ENCODE peak calls at places on chromosomes 11 and 22, in five cellular contexts. One of them, this sample, is unnamed.

GRCh38 chr11:11620966-11621880 is 582 bp downstream of the GALNT18 start:
- DNase-seq in HCT116: no peak
- DNase-seq in esophagus muscularis mucosa: peak; percentile 92
- DNase-seq in K562: no peak
- DNase-seq in sigmoid colon: peak; percentile 78
- DNase-seq in this sample: no peak

GRCh38 chr11:65743928-65744698 is 23.5 kb upstream of the RNASEH2C start:
- DNase-seq in HCT116: peak; percentile 62
- DNase-seq in esophagus muscularis mucosa: peak; percentile 89
- DNase-seq in K562: peak; percentile 67
- DNase-seq in sigmoid colon: no peak
- DNase-seq in this sample: no peak

GRCh38 chr22:48135641-48136040 is 1373.2 kb downstream of the TBC1D22A start:
- DNase-seq in HCT116: no peak
- DNase-seq in esophagus muscularis mucosa: peak; percentile 31
- DNase-seq in K562: no peak
- DNase-seq in sigmoid colon: no peak
- DNase-seq in this sample: no peak

GRCh38 chr11:44775366-44776356 is 48.9 kb downstream of the TSPAN18 start:
- DNase-seq in HCT116: peak; percentile 69
- DNase-seq in esophagus muscularis mucosa: no peak
- DNase-seq in K562: peak; percentile 83
- DNase-seq in sigmoid colon: peak; percentile 81
- DNase-seq in this sample: no peak

GRCh38 chr22:44351685-44352377 is 39.1 kb upstream of the SHISAL1 start:
- DNase-seq in HCT116: no peak
- DNase-seq in esophagus muscularis mucosa: no peak
- DNase-seq in K562: no peak
- DNase-seq in sigmoid colon: peak; percentile 89
- DNase-seq in this sample: no peak

GRCh38 chr11:130609121-130610035 is 160.9 kb downstream of the ADAMTS15 start:
- DNase-seq in HCT116: no peak
- DNase-seq in esophagus muscularis mucosa: peak; percentile 96
- DNase-seq in K562: peak; percentile 16
- DNase-seq in sigmoid colon: peak; percentile 94
- DNase-seq in this sample: peak; percentile 71

GRCh38 chr11:78991681-78992080 is 417.0 kb upstream of the NARS2 start:
- DNase-seq in HCT116: no peak
- DNase-seq in esophagus muscularis mucosa: no peak
- DNase-seq in K562: no peak
- DNase-seq in sigmoid colon: no peak
- DNase-seq in this sample: no peak

GRCh38 chr11:82895437-82896091 is 4.7 kb downstream of the PRCP start:
- DNase-seq in HCT116: no peak
- DNase-seq in esophagus muscularis mucosa: no peak
- DNase-seq in K562: no peak
- DNase-seq in sigmoid colon: no peak
- DNase-seq in this sample: no peak

GRCh38 chr11:10498022-10498400 is 42.9 kb downstream of the AMPD3 start:
- DNase-seq in HCT116: no peak
- DNase-seq in esophagus muscularis mucosa: peak; percentile 60
- DNase-seq in K562: no peak
- DNase-seq in sigmoid colon: peak; percentile 53
- DNase-seq in this sample: no peak

GRCh38 chr11:125376117-125376516 is 119.9 kb downstream of the FEZ1 start:
- DNase-seq in HCT116: no peak
- DNase-seq in esophagus muscularis mucosa: peak; percentile 95
- DNase-seq in K562: peak; percentile 8
- DNase-seq in sigmoid colon: peak; percentile 67
- DNase-seq in this sample: no peak

GRCh38 chr11:78840623-78841022 is 266.0 kb upstream of the NARS2 start:
- DNase-seq in HCT116: no peak
- DNase-seq in esophagus muscularis mucosa: no peak
- DNase-seq in K562: no peak
- DNase-seq in sigmoid colon: peak; percentile 69
- DNase-seq in this sample: no peak

GRCh38 chr22:25987948-25988347 is 181.3 kb upstream of the SEZ6L start:
- DNase-seq in HCT116: no peak
- DNase-seq in esophagus muscularis mucosa: no peak
- DNase-seq in K562: no peak
- DNase-seq in sigmoid colon: no peak
- DNase-seq in this sample: no peak

GRCh38 chr11:72781313-72782080 is 12.3 kb downstream of the STARD10 start:
- DNase-seq in HCT116: no peak
- DNase-seq in esophagus muscularis mucosa: no peak
- DNase-seq in K562: peak; percentile 59
- DNase-seq in sigmoid colon: no peak
- DNase-seq in this sample: no peak

GRCh38 chr22:42743501-42743991 is 22.9 kb upstream of the A4GALT start:
- DNase-seq in HCT116: no peak
- DNase-seq in esophagus muscularis mucosa: no peak
- DNase-seq in K562: no peak
- DNase-seq in sigmoid colon: peak; percentile 95
- DNase-seq in this sample: no peak

GRCh38 chr11:93986716-93987115 is 34.4 kb upstream of the HEPHL1 start:
- DNase-seq in HCT116: peak; percentile 8
- DNase-seq in esophagus muscularis mucosa: no peak
- DNase-seq in K562: no peak
- DNase-seq in sigmoid colon: no peak
- DNase-seq in this sample: peak; percentile 18

GRCh38 chr11:60918941-60919275 is 5.0 kb downstream of the TMEM109 start:
- DNase-seq in HCT116: no peak
- DNase-seq in esophagus muscularis mucosa: no peak
- DNase-seq in K562: no peak
- DNase-seq in sigmoid colon: no peak
- DNase-seq in this sample: no peak

GRCh38 chr11:15743244-15743629 is 613.1 kb downstream of the SOX6 start:
- DNase-seq in HCT116: no peak
- DNase-seq in esophagus muscularis mucosa: peak; percentile 12
- DNase-seq in K562: no peak
- DNase-seq in sigmoid colon: no peak
- DNase-seq in this sample: no peak

GRCh38 chr11:130599073-130599654 is 150.7 kb downstream of the ADAMTS15 start:
- DNase-seq in HCT116: no peak
- DNase-seq in esophagus muscularis mucosa: no peak
- DNase-seq in K562: no peak
- DNase-seq in sigmoid colon: peak; percentile 90
- DNase-seq in this sample: no peak

GRCh38 chr22:36252754-36253522 is at the start of gene APOL1:
- DNase-seq in HCT116: no peak
- DNase-seq in esophagus muscularis mucosa: no peak
- DNase-seq in K562: peak; percentile 75
- DNase-seq in sigmoid colon: peak; percentile 85
- DNase-seq in this sample: peak; percentile 46

GRCh38 chr11:71456831-71457230 is 3.8 kb downstream of the NADSYN1 start:
- DNase-seq in HCT116: no peak
- DNase-seq in esophagus muscularis mucosa: no peak
- DNase-seq in K562: no peak
- DNase-seq in sigmoid colon: peak; percentile 40
- DNase-seq in this sample: no peak

DNA sequence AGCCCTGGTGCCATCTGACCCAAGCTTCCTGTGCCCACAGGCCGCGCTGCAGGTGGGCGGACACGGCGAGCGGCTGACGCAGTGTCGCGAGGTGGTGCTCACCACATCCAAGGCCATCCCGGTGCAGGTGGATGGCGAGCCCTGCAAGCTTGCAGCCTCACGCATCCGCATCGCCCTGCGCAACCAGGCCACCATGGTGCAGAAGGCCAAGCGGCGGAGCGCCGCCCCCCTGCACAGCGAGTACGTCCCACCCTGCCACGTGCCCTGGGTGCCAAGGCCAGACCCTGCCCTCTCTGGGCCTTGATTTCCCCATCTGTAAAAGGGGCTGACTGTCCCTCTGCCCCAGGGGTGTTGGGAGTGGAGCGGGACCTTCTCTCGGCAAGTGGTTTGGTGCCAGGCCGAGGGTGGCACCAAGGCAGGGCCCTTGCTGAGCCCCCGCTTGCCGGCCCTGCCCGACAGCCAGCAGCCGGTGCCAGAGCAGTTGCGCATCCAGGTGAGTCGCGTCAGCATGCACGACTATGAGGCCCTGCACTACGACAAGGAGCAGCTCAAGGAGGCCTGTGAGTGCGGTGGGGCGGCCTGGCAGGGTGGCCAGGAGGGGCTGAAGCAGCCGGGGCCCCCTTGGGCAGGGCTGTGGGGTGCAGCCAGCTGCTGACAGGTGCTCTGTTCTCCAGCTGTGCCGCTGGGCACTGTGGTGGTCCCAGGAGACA is 5.9 kb upstream of the MDK start:
- DNase-seq in HCT116: no peak
- DNase-seq in esophagus muscularis mucosa: no peak
- DNase-seq in K562: no peak
- DNase-seq in sigmoid colon: no peak
- DNase-seq in this sample: no peak
- H3K27me3 ChIP-seq in HCT116: no peaks in the 10 kb centered on the region
- H3K27me3 ChIP-seq in esophagus muscularis mucosa: no peaks in the 10 kb centered on the region
- H3K27me3 ChIP-seq in K562: no peaks in the 10 kb centered on the region
- H3K27me3 ChIP-seq in sigmoid colon: no peaks in the 10 kb centered on the region
- H3K27me3 ChIP-seq in this sample: no peaks in the 10 kb centered on the region

GRCh38 chr22:47000256-47000655 is 237.8 kb downstream of the TBC1D22A start:
- DNase-seq in HCT116: no peak
- DNase-seq in esophagus muscularis mucosa: no peak
- DNase-seq in K562: no peak
- DNase-seq in sigmoid colon: peak; percentile 46
- DNase-seq in this sample: no peak
- TF ChIP-seq POLR2A in HCT116: no peak
- TF ChIP-seq POLR2A in esophagus muscularis mucosa: no peak
- TF ChIP-seq POLR2A in K562: no peak
- TF ChIP-seq POLR2A in sigmoid colon: no peak
- TF ChIP-seq POLR2A in this sample: no peak

DNA sequence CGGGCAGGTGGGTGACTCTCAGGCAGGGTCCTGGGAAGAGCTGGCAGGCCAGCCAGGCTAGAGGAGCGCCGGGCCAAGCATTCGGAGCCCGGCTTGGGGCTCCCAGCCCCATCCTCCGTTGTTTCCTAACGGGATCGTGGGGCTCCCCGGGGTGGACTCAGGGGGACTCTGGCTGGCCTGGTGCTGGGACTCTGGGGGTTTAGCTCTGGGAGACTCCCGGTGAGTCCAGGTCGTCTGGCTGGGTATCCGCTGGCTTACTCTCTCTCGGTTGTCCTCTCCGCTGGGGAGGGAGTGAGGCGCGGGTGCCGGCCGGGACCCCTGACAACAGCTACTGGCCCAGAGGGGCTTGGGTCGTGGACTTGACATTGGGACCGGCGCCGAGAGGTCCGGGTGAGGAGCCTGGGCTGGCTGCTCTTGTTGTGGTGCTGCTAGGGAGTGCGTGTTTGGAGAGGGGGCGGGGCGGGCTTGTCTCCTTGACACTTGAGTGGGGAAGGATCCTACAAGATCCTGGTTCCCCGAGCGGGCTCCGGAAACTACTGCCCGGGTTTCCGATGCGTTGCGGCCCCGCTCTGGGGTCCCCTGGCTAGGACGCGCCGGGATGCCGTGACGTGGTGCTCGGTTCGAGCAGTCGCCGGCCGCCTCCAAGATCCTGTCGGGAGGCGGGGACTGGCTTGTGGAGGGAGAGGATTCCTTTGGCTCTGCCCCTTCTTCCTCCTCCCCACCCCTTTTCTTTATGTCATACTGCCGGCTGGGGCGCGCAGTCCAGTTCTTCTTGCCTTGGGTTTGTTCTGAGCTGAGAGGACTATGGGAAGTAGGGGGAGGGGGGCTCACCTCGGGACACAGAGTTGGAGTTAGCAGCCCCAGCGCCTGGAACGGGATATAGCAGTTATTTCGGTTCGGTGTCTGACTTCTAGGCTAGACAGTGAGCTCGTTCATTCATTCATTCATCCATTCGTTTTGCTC is 585 bp downstream of the EMSY start:
- DNase-seq in HCT116: peak; percentile 79
- DNase-seq in esophagus muscularis mucosa: peak; percentile 94
- DNase-seq in K562: peak; percentile 90
- DNase-seq in sigmoid colon: peak; percentile 87
- DNase-seq in this sample: peak; percentile 58
- TF ChIP-seq POLR2AphosphoS5 in HCT116: peak; percentile 79
- TF ChIP-seq POLR2AphosphoS5 in esophagus muscularis mucosa: peak; percentile 80
- TF ChIP-seq POLR2AphosphoS5 in K562: peak; percentile 63
- TF ChIP-seq POLR2AphosphoS5 in sigmoid colon: peak; percentile 44
- TF ChIP-seq POLR2AphosphoS5 in this sample: no peak

DNA sequence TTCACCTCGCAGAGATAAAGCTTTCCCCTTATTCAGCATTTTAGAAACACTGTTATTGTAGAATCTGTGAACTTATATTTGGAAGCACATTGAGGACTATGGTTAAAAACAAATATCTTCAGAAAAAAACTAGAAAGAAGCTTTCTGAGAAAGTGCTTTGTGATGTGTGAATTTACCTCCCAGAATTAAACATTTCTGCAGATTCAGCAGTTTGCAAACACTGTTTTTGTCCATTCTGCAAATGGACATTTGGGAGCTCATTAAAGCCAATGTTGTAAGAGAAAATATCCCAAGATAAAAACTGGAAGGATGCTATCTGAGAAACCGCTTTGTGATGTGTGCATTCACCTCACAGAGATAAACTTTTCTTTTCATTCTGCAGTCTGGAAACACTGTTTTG is 272.7 kb downstream of the OR4A5 start:
- DNase-seq in HCT116: no peak
- DNase-seq in esophagus muscularis mucosa: no peak
- DNase-seq in K562: no peak
- DNase-seq in sigmoid colon: no peak
- DNase-seq in this sample: no peak
- H3K27me3 ChIP-seq in HCT116: no peaks in the 10 kb centered on the region
- H3K27me3 ChIP-seq in esophagus muscularis mucosa: no peaks in the 10 kb centered on the region
- H3K27me3 ChIP-seq in K562: no peaks in the 10 kb centered on the region
- H3K27me3 ChIP-seq in sigmoid colon: no peaks in the 10 kb centered on the region
- H3K27me3 ChIP-seq in this sample: no peaks in the 10 kb centered on the region

GRCh38 chr11:69444381-69445130 is 36.9 kb upstream of the LINC01488 start:
- DNase-seq in HCT116: no peak
- DNase-seq in esophagus muscularis mucosa: no peak
- DNase-seq in K562: peak; percentile 97
- DNase-seq in sigmoid colon: peak; percentile 90
- DNase-seq in this sample: peak; percentile 77
- TF ChIP-seq POLR2A in HCT116: no peak
- TF ChIP-seq POLR2A in esophagus muscularis mucosa: no peak
- TF ChIP-seq POLR2A in K562: peak; percentile 81
- TF ChIP-seq POLR2A in sigmoid colon: no peak
- TF ChIP-seq POLR2A in this sample: no peak

GRCh38 chr11:102109896-102110760 is at the start of gene YAP1:
- DNase-seq in HCT116: peak; percentile 77
- DNase-seq in esophagus muscularis mucosa: peak; percentile 95
- DNase-seq in K562: peak; percentile 66
- DNase-seq in sigmoid colon: peak; percentile 94
- DNase-seq in this sample: peak; percentile 86
- TF ChIP-seq POLR2AphosphoS5 in HCT116: peak; percentile 61
- TF ChIP-seq POLR2AphosphoS5 in esophagus muscularis mucosa: peak; percentile 74
- TF ChIP-seq POLR2AphosphoS5 in K562: no peak
- TF ChIP-seq POLR2AphosphoS5 in sigmoid colon: peak; percentile 62
- TF ChIP-seq POLR2AphosphoS5 in this sample: peak; percentile 92

GRCh38 chr11:128630367-128631230 is 43.2 kb upstream of the ETS1 start:
- DNase-seq in HCT116: peak; percentile 56
- DNase-seq in esophagus muscularis mucosa: peak; percentile 96
- DNase-seq in K562: peak; percentile 81
- DNase-seq in sigmoid colon: peak; percentile 94
- DNase-seq in this sample: peak; percentile 75
- H3K27me3 ChIP-seq in HCT116: no peaks in the 10 kb centered on the region
- H3K27me3 ChIP-seq in esophagus muscularis mucosa: no peaks in the 10 kb centered on the region
- H3K27me3 ChIP-seq in K562: no peaks in the 10 kb centered on the region
- H3K27me3 ChIP-seq in sigmoid colon: no peaks in the 10 kb centered on the region
- H3K27me3 ChIP-seq in this sample: no peaks in the 10 kb centered on the region